ENCODE peak calls at places on chromosomes 2 and 18, in eight cellular contexts. U is H9; Q is gastrocnemius medialis; N is transverse colon; Y is A673; D is astrocyte; H is A549; C is CD8-positive, alpha-beta T cell. A is an unnamed sample. For H3K4me1, the result is how much of the 10 kb centered on the place peaks cover.

GRCh38 chr2:56184500-56184996 is 758 bp downstream of the CCDC85A start:
- DNase-seq in N (no peak), Q (no peak), Y (no peak), U (peak), C (no peak), H (peak), D (peak), A (peak)

GRCh38 chr2:14632133-14632936 is at the start of gene LRATD1:
- DNase-seq in H (peak), U (peak), N (peak), C (no peak), Q (peak), D (peak), Y (peak), A (peak)

GRCh38 chr2:72991980-72992733 is 74.8 kb downstream of the EMX1 start:
- DNase-seq in Q (no peak), N (no peak), C (no peak), H (no peak), D (no peak), Y (no peak), U (peak), A (no peak)

GRCh38 chr2:231640646-231641111 is 48.0 kb downstream of the TEX44 start:
- DNase-seq in D (no peak), C (no peak), Y (no peak), U (no peak), Q (peak), N (peak), H (peak), A (no peak)

GRCh38 chr2:219581346-219581745 is 9.2 kb downstream of the INHA start:
- DNase-seq in C (no peak), N (no peak), U (no peak), D (no peak), Q (no peak), Y (no peak), H (no peak), A (no peak)

GRCh38 chr2:179569834-179570233 is 291.6 kb downstream of the ZNF385B start:
- DNase-seq in U (no peak), N (no peak), D (peak), C (no peak), H (no peak), Y (no peak), Q (peak), A (no peak)

GRCh38 chr18:3402962-3403585 is 46.9 kb upstream of the TGIF1 start:
- DNase-seq in C (no peak), N (no peak), H (no peak), D (peak), U (no peak), Y (peak), Q (no peak), A (no peak)

GRCh38 chr18:13137939-13138821 is 80.4 kb upstream of the LDLRAD4 start:
- DNase-seq in D (no peak), C (peak), N (peak), Q (peak), H (peak), U (no peak), Y (no peak), A (peak)

GRCh38 chr2:72141032-72141645 is 6.5 kb downstream of the CYP26B1 start:
- DNase-seq in D (no peak), Y (no peak), H (no peak), N (no peak), U (no peak), Q (peak), C (no peak), A (no peak)

GRCh38 chr2:1223791-1224190 is 189.5 kb upstream of the TPO start:
- DNase-seq in Y (no peak), D (no peak), H (no peak), N (no peak), Q (no peak), C (no peak), U (no peak), A (no peak)

GRCh38 chr2:9336534-9337354 is 86.6 kb downstream of the ITGB1BP1 start:
- DNase-seq in C (no peak), Y (peak), D (peak), Q (no peak), N (peak), H (no peak), U (no peak), A (peak)

GRCh38 chr2:193985272-193985671 is 1671.8 kb upstream of the SLC39A10 start:
- DNase-seq in U (no peak), D (no peak), Q (no peak), C (no peak), H (no peak), Y (no peak), N (no peak), A (no peak)

GRCh38 chr2:33107690-33108482 is 161.1 kb downstream of the LTBP1 start:
- DNase-seq in Y (no peak), H (no peak), U (no peak), Q (no peak), D (peak), N (no peak), C (no peak), A (no peak)

GRCh38 chr18:28045176-28045810 is 131.6 kb downstream of the CDH2 start:
- DNase-seq in D (peak), H (no peak), C (no peak), Q (no peak), Y (no peak), N (no peak), U (no peak), A (no peak)

GRCh38 chr2:177484396-177484795 is 91.8 kb downstream of the AGPS start:
- DNase-seq in H (no peak), D (no peak), Q (no peak), Y (no peak), U (no peak), N (no peak), C (no peak), A (no peak)

GRCh38 chr2:46449712-46450111 is 29.7 kb upstream of the TMEM247 start:
- DNase-seq in C (no peak), U (no peak), H (no peak), N (no peak), D (no peak), Y (no peak), Q (no peak), A (no peak)

GRCh38 chr2:25649790-25650189 is 23.6 kb downstream of the DTNB start:
- DNase-seq in H (no peak), U (no peak), D (no peak), C (no peak), Y (no peak), N (no peak), Q (no peak), A (no peak)

GRCh38 chr2:68931799-68932198 is 20.9 kb downstream of the GKN2 start:
- DNase-seq in D (no peak), N (no peak), H (no peak), C (no peak), U (no peak), Q (no peak), Y (peak), A (no peak)

GRCh38 chr2:39608690-39609457 is 56.8 kb upstream of the TMEM178A start:
- DNase-seq in N (no peak), H (no peak), U (no peak), Y (no peak), C (no peak), Q (no peak), D (no peak), A (no peak)

GRCh38 chr2:181585732-181586131 is 71.2 kb downstream of the CERKL start:
- DNase-seq in N (no peak), Y (no peak), C (no peak), D (no peak), U (no peak), H (no peak), Q (no peak), A (no peak)

GRCh38 chr2:17146358-17146757 is 371.9 kb downstream of the RAD51AP2 start:
- DNase-seq in Q (no peak), U (no peak), D (no peak), H (no peak), C (no peak), N (no peak), Y (no peak), A (no peak)

GRCh38 chr2:64311948-64312621 is 141.9 kb upstream of the LGALSL start:
- DNase-seq in Y (peak), D (peak), U (peak), H (peak), C (no peak), Q (peak), N (peak), A (peak)

GRCh38 chr2:152617464-152618187 is 99.6 kb downstream of the PRPF40A start:
- DNase-seq in Y (no peak), C (no peak), N (no peak), Q (no peak), H (no peak), U (no peak), D (peak), A (no peak)

GRCh38 chr2:45180784-45181183 is 171.5 kb upstream of the SIX2 start:
- DNase-seq in H (no peak), N (no peak), C (no peak), Q (no peak), Y (no peak), U (no peak), D (no peak), A (no peak)

GRCh38 chr18:21194871-21195771 is 46.9 kb upstream of the GREB1L start:
- DNase-seq in H (no peak), Y (peak), C (no peak), Q (no peak), D (peak), N (no peak), U (no peak), A (no peak)

DNA sequence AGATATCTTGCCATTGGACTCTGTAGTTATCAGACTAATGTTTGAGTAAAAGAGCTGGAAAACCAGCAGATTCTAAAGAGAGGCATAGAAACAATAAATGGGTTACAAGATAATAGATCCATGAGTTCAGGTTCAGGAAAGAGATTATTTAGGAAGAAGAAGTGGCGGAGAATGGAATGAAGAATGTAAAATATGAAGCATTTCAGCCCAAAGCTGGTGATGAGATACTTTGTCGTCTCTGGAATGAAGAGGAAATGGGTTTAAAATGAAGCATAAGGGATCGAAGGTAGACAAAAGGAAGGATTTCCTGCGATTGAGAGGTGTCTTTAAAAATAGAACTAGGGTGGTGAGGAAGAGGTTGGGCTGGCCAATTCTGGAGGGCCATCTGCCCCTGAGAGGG is 36.6 kb downstream of the BCL11A start:
- DNase-seq in H (no peak), U (no peak), N (no peak), C (no peak), D (no peak), Q (no peak), Y (no peak), A (no peak)
- H3K27ac ChIP-seq in H (no peak), U (no peak), N (no peak), C (no peak), D (peak), Q (no peak), Y (no peak), A (no peak)

GRCh38 chr18:58911766-58912165 is 47.1 kb downstream of the ZNF532 start:
- DNase-seq in U (no peak), H (no peak), C (no peak), N (no peak), Q (peak), D (no peak), Y (no peak), A (no peak)
- H3K4me1 ChIP-seq in U (under half), H (half or more), C (under half), N (under half), Q (half or more), D (under half), Y (under half), A (under half)

GRCh38 chr18:54357660-54358494 is at the start of the genes C18orf54 and STARD6:
- DNase-seq in C (peak), D (peak), U (peak), Q (peak), Y (peak), N (peak), H (peak), A (peak)
- TF ChIP-seq CTCF in C (peak), D (peak), U (peak), Q (no peak), Y (peak), N (peak), H (peak), A (peak)

GRCh38 chr2:8152392-8153257 is 529.2 kb upstream of the ID2 start:
- DNase-seq in U (no peak), D (no peak), H (no peak), C (no peak), Q (no peak), Y (no peak), N (no peak), A (no peak)

GRCh38 chr2:8157621-8158020 is 524.2 kb upstream of the ID2 start:
- DNase-seq in C (no peak), H (no peak), Q (no peak), N (no peak), U (no peak), Y (no peak), D (no peak), A (no peak)

GRCh38 chr2:8154270-8154669 is 527.6 kb upstream of the ID2 start:
- DNase-seq in Y (no peak), N (no peak), C (no peak), H (no peak), U (no peak), Q (no peak), D (no peak), A (no peak)

GRCh38 chr2:8153258-8153718 is 528.6 kb upstream of the ID2 start:
- DNase-seq in C (no peak), D (no peak), N (no peak), Q (no peak), U (no peak), H (no peak), Y (no peak), A (no peak)

DNA sequence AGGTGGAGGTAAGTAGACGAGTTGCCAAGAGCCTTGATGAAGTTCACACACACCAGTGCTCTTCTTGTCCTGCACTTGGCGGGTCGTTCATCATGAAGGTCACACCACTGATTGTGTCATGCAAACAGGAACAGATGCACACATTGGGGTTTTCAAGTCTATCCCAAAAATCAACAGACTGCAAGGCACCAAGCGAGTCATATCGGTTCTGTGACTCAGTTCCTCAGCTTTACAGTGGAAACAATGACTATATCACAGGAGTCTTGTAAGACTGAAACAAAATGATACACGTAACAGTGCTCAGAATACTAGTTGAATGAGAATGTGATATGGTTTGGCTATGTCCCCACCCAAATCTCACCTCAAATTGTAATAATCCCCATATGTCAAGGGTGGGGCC is 526.9 kb upstream of the ID2 start:
- DNase-seq in U (no peak), H (no peak), C (no peak), N (no peak), D (peak), Q (no peak), Y (no peak), A (no peak)
- H3K27ac ChIP-seq in U (no peak), H (no peak), C (no peak), N (no peak), D (no peak), Q (no peak), Y (no peak), A (no peak)

DNA sequence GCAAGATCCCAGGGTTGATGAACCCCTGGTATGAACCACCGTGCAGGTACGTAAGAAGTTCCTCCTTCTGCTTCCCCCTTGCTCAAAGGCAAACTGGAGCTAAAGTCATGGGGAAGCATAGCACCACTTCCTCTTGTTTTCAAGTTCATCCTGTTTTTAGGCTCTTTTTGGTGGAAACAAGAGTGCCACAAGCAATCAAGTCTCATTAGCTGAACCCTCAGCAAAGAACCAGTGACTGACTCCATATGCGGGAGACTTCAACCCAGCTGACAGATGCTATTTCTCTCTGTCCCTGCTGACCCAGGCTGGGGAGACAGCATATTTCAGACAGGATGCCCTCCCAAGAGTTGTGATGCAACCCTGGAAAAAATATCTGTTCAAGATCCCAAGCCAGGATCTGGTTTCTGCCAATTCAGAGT is 47.7 kb downstream of the BCL2 start:
- DNase-seq in N (no peak), U (no peak), D (no peak), H (no peak), Q (peak), Y (no peak), C (no peak), A (no peak)
- H3K4me1 ChIP-seq in N (under half), U (under half), D (under half), H (under half), Q (under half), Y (under half), C (half or more), A (under half)

GRCh38 chr18:79988079-79988924 is at the start of gene TXNL4A:
- DNase-seq in C (peak), Q (peak), Y (peak), N (peak), U (peak), D (peak), H (peak), A (peak)
- TF ChIP-seq CTCF in C (peak), Q (no peak), Y (peak), N (no peak), U (peak), D (no peak), H (no peak), A (peak)

DNA sequence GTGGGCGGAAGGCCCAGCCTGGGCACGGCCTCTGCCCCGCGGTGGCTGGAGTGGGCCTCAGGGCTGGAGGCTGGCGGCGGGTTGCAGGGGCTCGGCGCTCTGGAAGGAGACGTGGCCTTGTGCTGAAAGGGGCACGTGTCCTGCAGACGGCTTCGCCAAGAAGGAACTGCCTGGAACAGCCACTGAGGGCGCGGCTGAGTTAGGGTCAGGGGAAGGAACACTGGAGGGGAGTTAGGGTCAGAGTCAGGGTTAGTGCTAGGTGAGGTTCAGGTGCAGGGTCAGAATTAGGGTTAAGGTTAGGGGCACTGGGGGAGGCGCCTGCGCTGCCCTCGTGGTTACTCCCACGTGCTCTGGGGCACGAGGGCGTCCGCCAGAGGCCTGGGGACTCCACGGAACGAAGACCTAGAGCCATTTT is 933 bp upstream of the ADNP2 start:
- DNase-seq in Y (no peak), N (no peak), C (no peak), D (no peak), U (no peak), Q (no peak), H (no peak), A (no peak)
- H3K27ac ChIP-seq in Y (no peak), N (peak), C (no peak), D (no peak), U (no peak), Q (no peak), H (no peak), A (no peak)

GRCh38 chr2:20618468-20618885 is 32.4 kb downstream of the HS1BP3 start:
- DNase-seq in H (no peak), N (peak), D (no peak), C (no peak), U (no peak), Q (peak), Y (no peak), A (peak)
- H3K4me1 ChIP-seq in H (under half), N (half or more), D (under half), C (under half), U (under half), Q (half or more), Y (under half), A (half or more)

GRCh38 chr2:241673797-241674725 is 12.6 kb downstream of the DTYMK start:
- DNase-seq in D (peak), Y (no peak), H (peak), N (no peak), C (no peak), U (peak), Q (no peak), A (no peak)

GRCh38 chr2:241677392-241677791 is 9.2 kb downstream of the DTYMK start:
- DNase-seq in U (no peak), Y (no peak), H (no peak), N (no peak), D (no peak), C (no peak), Q (no peak), A (no peak)

GRCh38 chr2:241678307-241678706 is 8.3 kb downstream of the DTYMK start:
- DNase-seq in U (no peak), C (no peak), Y (no peak), D (no peak), Q (no peak), N (no peak), H (no peak), A (no peak)

GRCh38 chr2:241676665-241677064 is 9.9 kb downstream of the DTYMK start:
- DNase-seq in H (no peak), Y (no peak), Q (no peak), N (no peak), D (no peak), U (no peak), C (no peak), A (no peak)

DNA sequence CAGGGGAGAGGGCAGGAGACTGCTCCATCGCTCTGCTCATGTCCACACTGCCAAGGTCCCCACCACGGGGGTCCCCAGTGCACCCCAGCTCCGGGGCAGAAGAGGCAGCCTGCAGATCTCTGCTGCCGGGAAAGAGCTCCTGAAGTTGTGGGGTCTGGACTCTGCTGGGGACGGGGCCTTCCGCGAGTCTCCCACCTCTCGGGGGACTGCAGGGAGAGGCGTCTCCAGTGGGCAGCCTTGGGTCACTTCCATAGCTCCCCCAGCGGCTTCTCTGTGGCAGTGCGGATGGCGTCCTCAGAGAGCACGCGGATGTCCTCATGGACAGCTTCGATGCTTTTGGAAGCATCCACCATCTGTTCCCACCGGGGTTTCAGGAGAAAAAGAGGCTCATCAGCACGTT is 10.7 kb downstream of the DTYMK start:
- DNase-seq in N (no peak), Y (no peak), H (no peak), C (no peak), D (no peak), U (no peak), Q (no peak), A (no peak)
- TF ChIP-seq CTCF in N (no peak), Y (peak), H (no peak), C (no peak), D (no peak), U (peak), Q (no peak), A (no peak)